ENCODE peak calls at places on chromosomes 16 and 17, in ten cellular contexts. L is mammary epithelial cell, C is fibroblast of the aortic adventitia, K is AG04450, R is endothelial cell, M is fibroblast of lung, N is heart left ventricle, W is astrocyte of the spinal cord, F is kidney, Q is B cell. I is an unnamed sample.

GRCh38 chr16:29710227-29711219 is 31.5 kb downstream of the QPRT start:
- DNase-seq in F (peak), R (peak), L (peak), C (peak), M (peak), N (no peak), Q (peak), W (peak), K (peak), I (peak)

GRCh38 chr16:26709754-26710153 is 357.0 kb upstream of the C16orf82 start:
- DNase-seq in N (no peak), W (no peak), M (no peak), R (no peak), K (no peak), F (no peak), C (no peak), L (no peak), Q (no peak), I (no peak)

GRCh38 chr17:82534401-82534812 is 14.9 kb downstream of the FOXK2 start:
- DNase-seq in K (no peak), L (peak), Q (no peak), W (no peak), F (no peak), R (no peak), C (no peak), N (no peak), M (no peak), I (no peak)

GRCh38 chr17:45326566-45326965 is 9.7 kb upstream of the MAP3K14 start:
- DNase-seq in K (no peak), F (no peak), L (no peak), Q (no peak), C (no peak), N (no peak), W (no peak), R (no peak), M (no peak), I (no peak)

GRCh38 chr17:80125656-80126448 is 21.1 kb downstream of the EIF4A3 start:
- DNase-seq in Q (no peak), F (no peak), K (no peak), C (peak), W (peak), N (no peak), L (no peak), M (peak), R (no peak), I (peak)

GRCh38 chr16:31754998-31755615 is 118.5 kb upstream of the ZNF267 start:
- DNase-seq in M (no peak), Q (no peak), W (peak), L (no peak), N (no peak), C (no peak), R (no peak), F (no peak), K (no peak), I (no peak)

GRCh38 chr16:27174798-27175197 is 28.5 kb upstream of the KDM8 start:
- DNase-seq in C (peak), M (no peak), L (peak), Q (no peak), N (no peak), F (no peak), W (no peak), K (no peak), R (no peak), I (peak)

GRCh38 chr17:15134363-15134762 is 130.8 kb downstream of the PMP22 start:
- DNase-seq in M (no peak), W (no peak), K (no peak), L (no peak), F (no peak), Q (no peak), C (no peak), N (no peak), R (no peak), I (no peak)

GRCh38 chr17:58344047-58344790 is 7.8 kb downstream of the SUPT4H1 start:
- DNase-seq in F (peak), Q (peak), M (no peak), N (no peak), K (no peak), L (no peak), R (no peak), C (no peak), W (no peak), I (no peak)

GRCh38 chr17:58343131-58343530 is 8.9 kb downstream of the SUPT4H1 start:
- DNase-seq in R (no peak), L (no peak), W (no peak), N (no peak), M (no peak), Q (no peak), C (no peak), F (no peak), K (no peak), I (no peak)

GRCh38 chr17:58345500-58345899 is 6.5 kb downstream of the SUPT4H1 start:
- DNase-seq in L (no peak), W (no peak), Q (no peak), R (no peak), C (no peak), K (no peak), F (no peak), N (no peak), M (no peak), I (no peak)

GRCh38 chr17:58341861-58342475 is 10.0 kb downstream of the SUPT4H1 start:
- DNase-seq in F (no peak), N (no peak), R (no peak), C (no peak), W (no peak), Q (no peak), M (no peak), K (no peak), L (no peak), I (no peak)

DNA sequence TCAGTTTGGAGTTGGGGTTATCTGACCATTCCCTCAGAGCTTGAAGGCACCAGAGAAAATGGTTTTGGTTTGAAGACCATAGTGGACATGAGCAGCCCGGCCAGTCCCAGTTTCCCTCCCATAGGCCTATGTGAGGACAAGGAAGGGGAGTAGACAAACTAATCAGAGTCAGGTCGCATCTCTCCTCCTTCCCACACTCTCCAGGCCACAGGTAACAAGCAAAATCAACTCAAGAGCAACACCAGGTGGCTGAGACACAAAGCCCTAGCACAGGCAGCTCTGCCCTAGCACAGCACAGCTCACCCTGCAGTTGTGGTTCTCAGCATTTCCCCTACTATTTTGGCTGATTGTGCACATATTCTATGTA is 7.2 kb downstream of the SUPT4H1 start:
- DNase-seq in N (no peak), W (no peak), F (no peak), R (no peak), Q (peak), K (no peak), M (no peak), C (no peak), L (no peak), I (no peak)
- TF ChIP-seq CTCF in N (no peak), W (no peak), F (peak), R (no peak), Q (peak), K (no peak), M (no peak), C (no peak), L (no peak), I (no peak)

GRCh38 chr17:81254955-81255717 is 16.0 kb downstream of the NDUFAF8 start:
- DNase-seq in N (peak), W (peak), F (peak), K (peak), M (peak), C (peak), R (peak), L (no peak), Q (no peak), I (peak)
- TF ChIP-seq CTCF in N (peak), W (peak), F (peak), K (peak), M (peak), C (peak), R (no peak), L (peak), Q (no peak), I (peak)

DNA sequence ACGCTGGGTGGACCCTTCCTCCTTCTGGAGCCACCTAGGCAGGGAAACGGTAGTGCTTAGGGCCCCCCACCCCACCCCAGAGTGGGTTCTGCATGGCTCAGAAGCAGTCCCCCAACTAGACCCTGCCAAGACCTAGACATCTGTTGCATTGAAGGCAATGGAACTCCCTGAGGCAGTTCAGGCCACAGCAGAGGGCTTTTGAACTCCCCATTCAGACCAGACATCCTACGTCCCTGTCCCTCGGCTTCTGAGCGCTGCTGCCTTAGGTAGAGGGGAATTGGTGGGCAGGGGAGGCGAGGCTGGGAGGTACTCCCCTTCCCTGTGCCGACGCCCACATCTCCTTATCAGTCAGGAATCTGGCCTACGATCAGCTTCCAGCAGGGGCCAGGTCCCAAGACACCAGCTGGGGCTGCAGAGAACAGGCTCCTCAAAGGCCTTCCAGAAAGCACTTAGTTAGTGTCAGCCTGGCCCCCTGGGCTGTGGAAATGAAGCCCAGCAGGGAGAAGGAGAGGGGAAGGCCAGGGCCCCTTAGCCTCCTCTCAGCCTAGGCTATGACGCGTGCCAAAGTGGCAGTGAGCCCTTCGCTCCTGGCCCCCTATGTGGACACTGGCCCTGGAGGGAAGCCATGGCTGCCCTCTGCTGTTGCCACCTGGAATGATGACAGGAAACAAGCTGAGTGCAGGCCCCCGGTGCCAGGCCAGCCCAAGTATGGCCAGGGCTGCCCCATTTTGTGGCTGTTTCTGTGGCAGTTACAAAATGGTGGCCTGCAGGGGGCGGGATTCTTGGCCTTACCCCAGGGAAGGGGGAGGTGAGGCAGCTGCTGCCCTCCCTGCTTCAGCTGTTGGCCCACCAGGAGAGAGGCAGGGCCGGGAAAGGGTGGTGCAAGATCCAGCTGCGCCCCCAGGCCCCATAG is 11.1 kb downstream of the TBX4 start:
- DNase-seq in K (no peak), Q (no peak), L (no peak), M (no peak), F (no peak), W (no peak), R (no peak), C (no peak), N (no peak), I (no peak)
- TF ChIP-seq CTCF in K (peak), Q (no peak), L (no peak), M (peak), F (no peak), W (no peak), R (no peak), C (no peak), N (no peak), I (peak)

DNA sequence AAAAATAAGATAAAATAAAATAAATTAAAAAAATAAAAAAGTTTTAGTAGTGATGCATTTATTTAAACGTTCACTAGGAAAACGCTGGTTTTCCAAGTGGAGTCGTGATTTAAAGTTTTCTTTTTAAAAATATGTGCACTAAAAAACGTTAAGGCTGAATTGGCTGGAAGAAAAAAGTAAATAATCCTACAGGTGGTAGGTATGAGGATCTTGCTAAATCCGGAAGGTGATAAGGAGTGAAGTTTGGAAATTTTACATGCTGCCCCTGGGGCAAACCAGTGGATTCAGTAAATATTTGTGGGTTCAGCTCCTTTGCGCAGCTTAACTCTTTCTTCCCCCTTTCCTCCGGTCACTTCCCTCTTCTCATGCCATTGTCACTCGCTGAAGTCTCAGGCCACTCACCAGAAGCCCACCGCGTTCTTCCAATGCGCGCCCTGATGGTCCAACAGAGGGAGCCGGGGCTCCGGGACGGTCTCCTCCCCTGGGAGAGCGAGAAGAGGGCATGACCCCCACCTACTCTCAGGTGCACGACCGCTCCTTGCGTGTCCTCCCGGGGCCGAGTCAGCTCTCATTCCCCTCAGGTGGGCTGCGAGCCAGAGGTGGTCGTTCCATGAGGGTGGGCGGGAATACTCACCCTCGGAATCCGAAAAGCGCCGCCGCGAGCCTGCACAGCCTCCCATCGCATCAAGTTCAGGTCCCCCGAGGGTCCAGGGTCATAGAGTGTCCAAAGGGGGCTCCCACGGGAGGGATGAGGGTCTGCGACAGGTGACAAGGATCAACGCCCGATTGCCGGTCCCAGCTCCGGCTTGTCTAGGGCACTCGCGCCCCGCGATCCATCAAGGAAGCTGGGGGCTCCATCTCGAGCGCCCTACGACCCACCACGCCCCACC is 549 bp downstream of the CLN3 start:
- DNase-seq in M (peak), L (peak), Q (no peak), C (peak), N (peak), W (peak), R (peak), F (peak), K (no peak), I (peak)
- TF ChIP-seq CTCF in M (peak), L (no peak), Q (no peak), C (peak), N (no peak), W (peak), R (no peak), F (peak), K (peak), I (peak)

DNA sequence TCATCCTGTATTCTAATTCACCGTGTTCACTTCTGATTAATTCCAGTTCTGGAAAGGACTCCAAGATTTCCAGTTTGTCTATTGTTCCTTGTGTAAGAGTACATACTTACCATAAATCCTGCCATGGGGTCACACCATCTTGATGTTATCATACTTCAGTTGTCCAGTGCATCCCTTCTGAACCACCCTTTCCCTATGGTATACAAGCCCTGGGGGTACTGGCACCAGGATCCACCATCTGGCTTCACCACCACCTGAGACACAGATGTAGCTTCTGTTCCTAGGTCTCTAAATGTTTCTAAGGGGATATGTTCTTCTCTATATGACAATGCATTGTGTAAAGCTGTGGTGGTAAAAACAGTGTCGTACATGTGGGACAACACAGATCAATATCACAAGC is 21.2 kb downstream of the SGF29 start:
- DNase-seq in F (no peak), C (no peak), W (no peak), K (no peak), N (no peak), L (no peak), M (no peak), Q (no peak), R (no peak), I (no peak)
- TF ChIP-seq CTCF in F (no peak), C (no peak), W (no peak), K (no peak), N (no peak), L (no peak), M (no peak), Q (no peak), R (no peak), I (no peak)

GRCh38 chr17:70106551-70106950 is 31.5 kb downstream of the KCNJ16 start:
- DNase-seq in F (no peak), R (no peak), M (no peak), W (no peak), L (no peak), C (no peak), N (no peak), Q (no peak), K (no peak), I (no peak)

GRCh38 chr17:70109497-70109896 is 34.5 kb downstream of the KCNJ16 start:
- DNase-seq in N (no peak), C (no peak), K (no peak), Q (no peak), R (no peak), M (no peak), L (no peak), W (no peak), F (no peak), I (no peak)

GRCh38 chr17:70108166-70108565 is 33.1 kb downstream of the KCNJ16 start:
- DNase-seq in Q (no peak), F (no peak), M (no peak), W (no peak), K (no peak), C (no peak), L (no peak), N (no peak), R (no peak), I (no peak)

GRCh38 chr17:70105641-70106040 is 30.6 kb downstream of the KCNJ16 start:
- DNase-seq in K (no peak), C (no peak), M (no peak), W (no peak), Q (no peak), R (no peak), F (no peak), L (no peak), N (no peak), I (no peak)

DNA sequence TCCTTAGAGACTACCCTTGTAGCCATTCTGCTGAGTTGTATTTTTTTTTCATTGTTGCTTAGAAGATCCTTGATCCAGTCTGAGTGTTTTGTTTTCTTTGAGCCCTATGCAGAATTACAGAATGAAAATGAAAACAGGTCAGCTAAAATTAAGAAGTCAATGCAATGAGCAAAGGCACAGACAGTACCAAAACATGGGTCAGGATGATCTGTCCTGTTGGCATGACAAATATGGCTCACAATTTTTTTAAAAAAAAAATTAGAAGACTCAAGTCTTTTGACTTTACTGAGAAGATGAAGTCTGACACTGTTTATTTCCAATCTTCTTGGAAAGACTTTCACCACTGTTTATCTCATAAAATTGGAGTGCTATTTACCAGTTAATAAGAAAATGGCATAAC is 32.4 kb downstream of the KCNJ16 start:
- DNase-seq in M (no peak), N (no peak), Q (no peak), W (no peak), R (no peak), K (no peak), L (no peak), F (no peak), C (no peak), I (no peak)
- TF ChIP-seq CTCF in M (no peak), N (no peak), Q (no peak), W (no peak), R (no peak), K (no peak), L (no peak), F (no peak), C (no peak), I (no peak)

I was measured in HFFc6.